ENCODE peak calls at places on chromosomes 3 and 15, in seven cellular contexts. One of them, this sample, is unnamed. For H3K36me3, the result is how much of the 10 kb centered on the place peaks cover.

GRCh38 chr15:96728591-96728990 is 398.1 kb downstream of the NR2F2 start:
- DNase-seq in tibial artery: no peak
- DNase-seq in CD8-positive, alpha-beta memory T cell: no peak
- DNase-seq in stomach: no peak
- DNase-seq in HCT116: no peak
- DNase-seq in ovary: no peak
- DNase-seq in kidney: no peak
- DNase-seq in this sample: no peak

GRCh38 chr15:34248190-34248589 is 23.4 kb downstream of the EMC4 start:
- DNase-seq in tibial artery: no peak
- DNase-seq in CD8-positive, alpha-beta memory T cell: no peak
- DNase-seq in stomach: no peak
- DNase-seq in HCT116: no peak
- DNase-seq in ovary: no peak
- DNase-seq in kidney: no peak
- DNase-seq in this sample: no peak

GRCh38 chr3:117756580-117756979 is 1047.0 kb downstream of the TUSC7 start:
- DNase-seq in tibial artery: no peak
- DNase-seq in CD8-positive, alpha-beta memory T cell: no peak
- DNase-seq in stomach: no peak
- DNase-seq in HCT116: no peak
- DNase-seq in ovary: no peak
- DNase-seq in kidney: no peak
- DNase-seq in this sample: no peak

GRCh38 chr3:172953576-172953975 is 187.5 kb downstream of the SPATA16 start:
- DNase-seq in tibial artery: no peak
- DNase-seq in CD8-positive, alpha-beta memory T cell: no peak
- DNase-seq in stomach: no peak
- DNase-seq in HCT116: no peak
- DNase-seq in ovary: no peak
- DNase-seq in kidney: no peak
- DNase-seq in this sample: no peak

GRCh38 chr3:183546625-183547024 is 8.9 kb downstream of the KLHL6 start:
- DNase-seq in tibial artery: no peak
- DNase-seq in CD8-positive, alpha-beta memory T cell: no peak
- DNase-seq in stomach: no peak
- DNase-seq in HCT116: no peak
- DNase-seq in ovary: no peak
- DNase-seq in kidney: no peak
- DNase-seq in this sample: no peak

GRCh38 chr15:44775923-44776322 is 39.6 kb downstream of the TRIM69 start:
- DNase-seq in tibial artery: no peak
- DNase-seq in CD8-positive, alpha-beta memory T cell: no peak
- DNase-seq in stomach: no peak
- DNase-seq in HCT116: no peak
- DNase-seq in ovary: no peak
- DNase-seq in kidney: no peak
- DNase-seq in this sample: no peak

GRCh38 chr3:104291878-104292277 is 1074.8 kb upstream of the ALCAM start:
- DNase-seq in tibial artery: no peak
- DNase-seq in CD8-positive, alpha-beta memory T cell: no peak
- DNase-seq in stomach: no peak
- DNase-seq in HCT116: no peak
- DNase-seq in ovary: no peak
- DNase-seq in kidney: no peak
- DNase-seq in this sample: no peak

GRCh38 chr3:125519678-125520562 is at the start of gene SNX4:
- DNase-seq in tibial artery: peak
- DNase-seq in CD8-positive, alpha-beta memory T cell: peak
- DNase-seq in stomach: peak
- DNase-seq in HCT116: peak
- DNase-seq in ovary: peak
- DNase-seq in kidney: peak
- DNase-seq in this sample: peak

GRCh38 chr15:56786966-56787365 is 53.7 kb upstream of the ZNF280D start:
- DNase-seq in tibial artery: no peak
- DNase-seq in CD8-positive, alpha-beta memory T cell: no peak
- DNase-seq in stomach: no peak
- DNase-seq in HCT116: no peak
- DNase-seq in ovary: no peak
- DNase-seq in kidney: no peak
- DNase-seq in this sample: no peak

GRCh38 chr3:128351476-128352085 is 115.1 kb downstream of the DNAJB8 start:
- DNase-seq in tibial artery: no peak
- DNase-seq in CD8-positive, alpha-beta memory T cell: no peak
- DNase-seq in stomach: no peak
- DNase-seq in HCT116: no peak
- DNase-seq in ovary: no peak
- DNase-seq in kidney: no peak
- DNase-seq in this sample: no peak

GRCh38 chr15:35479423-35479822 is 66.5 kb downstream of the DPH6 start:
- DNase-seq in tibial artery: no peak
- DNase-seq in CD8-positive, alpha-beta memory T cell: no peak
- DNase-seq in stomach: no peak
- DNase-seq in HCT116: no peak
- DNase-seq in ovary: no peak
- DNase-seq in kidney: no peak
- DNase-seq in this sample: no peak

GRCh38 chr3:134978658-134979057 is 183.6 kb downstream of the EPHB1 start:
- DNase-seq in tibial artery: no peak
- DNase-seq in CD8-positive, alpha-beta memory T cell: no peak
- DNase-seq in stomach: no peak
- DNase-seq in HCT116: no peak
- DNase-seq in ovary: no peak
- DNase-seq in kidney: no peak
- DNase-seq in this sample: no peak

GRCh38 chr15:50051811-50052419 is 67.1 kb downstream of the ATP8B4 start:
- DNase-seq in tibial artery: peak
- DNase-seq in CD8-positive, alpha-beta memory T cell: no peak
- DNase-seq in stomach: no peak
- DNase-seq in HCT116: peak
- DNase-seq in ovary: peak
- DNase-seq in kidney: no peak
- DNase-seq in this sample: peak

GRCh38 chr15:27438403-27439375 is 467.7 kb downstream of the GABRG3 start:
- DNase-seq in tibial artery: no peak
- DNase-seq in CD8-positive, alpha-beta memory T cell: no peak
- DNase-seq in stomach: no peak
- DNase-seq in HCT116: no peak
- DNase-seq in ovary: no peak
- DNase-seq in kidney: no peak
- DNase-seq in this sample: no peak

GRCh38 chr3:14118400-14119165 is 6.1 kb downstream of the CHCHD4 start:
- DNase-seq in tibial artery: no peak
- DNase-seq in CD8-positive, alpha-beta memory T cell: no peak
- DNase-seq in stomach: no peak
- DNase-seq in HCT116: no peak
- DNase-seq in ovary: peak
- DNase-seq in kidney: no peak
- DNase-seq in this sample: no peak

GRCh38 chr15:88995449-88995848 is 82.3 kb upstream of the MFGE8 start:
- DNase-seq in tibial artery: no peak
- DNase-seq in CD8-positive, alpha-beta memory T cell: no peak
- DNase-seq in stomach: no peak
- DNase-seq in HCT116: no peak
- DNase-seq in ovary: no peak
- DNase-seq in kidney: no peak
- DNase-seq in this sample: no peak

GRCh38 chr3:60048447-60048848 is 998.6 kb upstream of the CFAP20DC start:
- DNase-seq in tibial artery: no peak
- DNase-seq in CD8-positive, alpha-beta memory T cell: no peak
- DNase-seq in stomach: no peak
- DNase-seq in HCT116: no peak
- DNase-seq in ovary: no peak
- DNase-seq in kidney: no peak
- DNase-seq in this sample: no peak

DNA sequence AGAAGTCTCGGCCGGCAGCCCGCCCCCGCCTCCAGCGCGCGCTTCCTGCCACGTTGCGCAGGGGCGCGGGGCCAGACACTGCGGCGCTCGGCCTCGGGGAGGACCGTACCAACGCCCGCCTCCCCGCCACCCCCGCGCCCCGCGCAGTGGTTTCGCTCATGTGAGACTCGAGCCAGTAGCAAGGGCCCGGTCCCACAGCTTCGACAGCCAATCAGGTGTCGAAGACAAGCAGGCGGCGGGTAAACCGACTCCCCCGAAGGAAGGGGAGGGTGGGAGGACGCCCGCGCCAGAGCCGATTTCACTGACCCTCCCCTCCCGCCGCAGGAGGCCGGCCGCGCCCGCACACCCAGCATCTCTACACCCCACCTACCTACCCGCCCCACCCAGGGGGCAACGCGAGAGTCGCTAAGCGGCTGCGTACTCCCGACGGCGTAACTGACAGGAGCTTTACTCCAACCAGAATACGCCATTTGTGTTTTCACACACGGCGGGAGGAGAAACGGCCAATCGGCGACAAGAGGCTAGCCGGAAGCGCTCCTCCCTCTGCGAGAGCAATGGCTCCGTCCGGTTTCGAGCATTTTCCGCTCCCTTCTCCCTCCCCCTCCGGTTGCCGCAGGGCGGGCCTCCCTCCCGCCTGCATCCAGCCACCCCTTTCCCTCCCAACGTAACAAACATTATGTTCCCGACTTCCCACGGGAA is 634 bp upstream of the SETD5 start:
- DNase-seq in tibial artery: peak
- DNase-seq in CD8-positive, alpha-beta memory T cell: peak
- DNase-seq in stomach: peak
- DNase-seq in HCT116: peak
- DNase-seq in ovary: peak
- DNase-seq in kidney: peak
- DNase-seq in this sample: peak
- H3K36me3 ChIP-seq in tibial artery: under half
- H3K36me3 ChIP-seq in CD8-positive, alpha-beta memory T cell: under half
- H3K36me3 ChIP-seq in stomach: under half
- H3K36me3 ChIP-seq in HCT116: under half
- H3K36me3 ChIP-seq in ovary: under half
- H3K36me3 ChIP-seq in kidney: under half
- H3K36me3 ChIP-seq in this sample: under half

DNA sequence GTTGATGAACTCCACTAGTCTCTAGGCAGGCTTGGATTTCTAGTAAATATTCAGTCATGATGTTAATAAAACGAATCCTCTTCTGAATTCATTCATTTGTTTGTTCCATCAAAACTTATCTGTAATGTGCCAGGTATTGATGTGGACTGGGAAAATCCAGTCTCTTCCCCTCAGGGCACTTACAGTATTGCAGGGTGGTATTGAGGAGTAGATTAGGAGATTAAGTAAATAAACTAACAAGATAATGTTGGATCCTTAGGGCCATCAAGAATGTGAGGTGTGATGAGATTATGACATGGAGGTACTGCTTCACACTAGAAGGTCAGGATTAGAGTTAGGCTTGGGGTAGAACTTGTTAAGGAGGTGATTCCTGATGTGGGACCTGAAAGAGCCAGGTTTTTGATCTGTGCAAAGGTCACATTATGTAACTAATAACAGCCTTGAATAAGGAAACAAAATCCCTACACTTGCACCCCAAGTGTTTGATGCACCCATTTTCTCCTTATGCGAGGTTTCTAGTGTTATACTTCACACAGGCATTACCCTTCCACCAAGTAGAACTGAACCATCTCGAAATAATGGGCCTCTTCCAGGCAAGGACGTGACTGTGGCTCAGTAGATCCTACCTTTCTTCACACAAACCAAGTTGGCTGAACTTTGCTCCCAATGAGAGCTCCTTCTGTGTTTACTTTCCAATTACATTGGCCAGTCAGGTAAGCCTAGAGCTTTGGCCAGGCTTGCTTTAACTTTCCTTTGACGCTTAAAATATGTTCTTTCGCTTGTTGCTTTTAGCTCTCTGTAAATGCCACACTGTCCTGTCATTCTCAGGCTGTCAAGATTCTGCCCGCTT is 16.7 kb downstream of the MCTP2 start:
- DNase-seq in tibial artery: no peak
- DNase-seq in CD8-positive, alpha-beta memory T cell: no peak
- DNase-seq in stomach: no peak
- DNase-seq in HCT116: no peak
- DNase-seq in ovary: no peak
- DNase-seq in kidney: no peak
- DNase-seq in this sample: no peak
- H3K27ac ChIP-seq in tibial artery: no peak
- H3K27ac ChIP-seq in CD8-positive, alpha-beta memory T cell: no peak
- H3K27ac ChIP-seq in stomach: no peak
- H3K27ac ChIP-seq in HCT116: no peak
- H3K27ac ChIP-seq in ovary: no peak
- H3K27ac ChIP-seq in kidney: no peak
- H3K27ac ChIP-seq in this sample: no peak

GRCh38 chr15:79916424-79916823 is 19.6 kb upstream of the MTHFS start:
- DNase-seq in tibial artery: no peak
- DNase-seq in CD8-positive, alpha-beta memory T cell: no peak
- DNase-seq in stomach: no peak
- DNase-seq in HCT116: no peak
- DNase-seq in ovary: no peak
- DNase-seq in kidney: no peak
- DNase-seq in this sample: no peak

GRCh38 chr15:79918278-79918677 is 21.5 kb upstream of the MTHFS start:
- DNase-seq in tibial artery: no peak
- DNase-seq in CD8-positive, alpha-beta memory T cell: no peak
- DNase-seq in stomach: no peak
- DNase-seq in HCT116: no peak
- DNase-seq in ovary: no peak
- DNase-seq in kidney: no peak
- DNase-seq in this sample: no peak

GRCh38 chr15:79919749-79920511 is 23.1 kb upstream of the MTHFS start:
- DNase-seq in tibial artery: no peak
- DNase-seq in CD8-positive, alpha-beta memory T cell: no peak
- DNase-seq in stomach: no peak
- DNase-seq in HCT116: no peak
- DNase-seq in ovary: no peak
- DNase-seq in kidney: no peak
- DNase-seq in this sample: no peak

GRCh38 chr15:79919090-79919748 is 22.4 kb upstream of the MTHFS start:
- DNase-seq in tibial artery: no peak
- DNase-seq in CD8-positive, alpha-beta memory T cell: no peak
- DNase-seq in stomach: no peak
- DNase-seq in HCT116: no peak
- DNase-seq in ovary: no peak
- DNase-seq in kidney: peak
- DNase-seq in this sample: no peak

GRCh38 chr15:79914728-79915127 is 17.9 kb upstream of the MTHFS start:
- DNase-seq in tibial artery: no peak
- DNase-seq in CD8-positive, alpha-beta memory T cell: no peak
- DNase-seq in stomach: no peak
- DNase-seq in HCT116: no peak
- DNase-seq in ovary: no peak
- DNase-seq in kidney: no peak
- DNase-seq in this sample: no peak
- H3K36me3 ChIP-seq in tibial artery: under half
- H3K36me3 ChIP-seq in CD8-positive, alpha-beta memory T cell: under half
- H3K36me3 ChIP-seq in stomach: under half
- H3K36me3 ChIP-seq in HCT116: under half
- H3K36me3 ChIP-seq in ovary: under half
- H3K36me3 ChIP-seq in kidney: under half
- H3K36me3 ChIP-seq in this sample: under half

DNA sequence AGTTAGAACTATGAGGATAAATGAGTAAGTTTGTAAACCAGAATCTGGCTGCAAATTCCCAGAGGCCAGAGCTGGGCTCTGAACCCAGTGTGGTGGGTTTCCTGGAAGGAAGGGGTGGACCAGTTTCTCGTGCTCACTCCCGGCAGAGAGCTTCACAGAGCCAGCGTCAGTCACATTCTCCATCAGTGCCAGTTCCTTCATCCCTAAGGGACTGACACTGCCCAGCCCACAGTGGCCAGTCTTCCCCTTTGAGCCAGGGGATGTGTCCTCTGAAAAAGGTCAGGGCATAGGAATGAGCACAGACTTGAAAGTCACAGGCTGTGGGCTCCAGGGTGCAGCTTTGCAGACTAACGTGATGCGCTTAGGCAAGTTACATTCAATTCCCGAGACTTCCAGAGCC is 135.8 kb upstream of the HACD2 start:
- DNase-seq in tibial artery: no peak
- DNase-seq in CD8-positive, alpha-beta memory T cell: no peak
- DNase-seq in stomach: no peak
- DNase-seq in HCT116: no peak
- DNase-seq in ovary: no peak
- DNase-seq in kidney: no peak
- DNase-seq in this sample: no peak
- H3K27ac ChIP-seq in tibial artery: peak
- H3K27ac ChIP-seq in CD8-positive, alpha-beta memory T cell: no peak
- H3K27ac ChIP-seq in stomach: peak
- H3K27ac ChIP-seq in HCT116: no peak
- H3K27ac ChIP-seq in ovary: no peak
- H3K27ac ChIP-seq in kidney: no peak
- H3K27ac ChIP-seq in this sample: no peak